ENCODE peak calls at places on chromosome 13, in nine cellular contexts. I is kidney epithelial cell; L is neural progenitor cell; O is CD4-positive, alpha-beta T cell; J is B cell; B is dorsolateral prefrontal cortex; H is nephron progenitor cell; W is fibroblast of lung; A is PC-3. Q is an unnamed sample.

GRCh38 chr13:29619995-29620394 is 24.5 kb upstream of the SLC7A1 start:
- DNase-seq in I (no peak), L (no peak), O (no peak), J (no peak), B (no peak), H (no peak), W (peak; percentile 71), A (no peak), Q (no peak)

GRCh38 chr13:27219611-27220010 is 31.7 kb upstream of the RPL21 start:
- DNase-seq in I (no peak), L (no peak), O (no peak), J (no peak), B (no peak), H (no peak), W (no peak), A (no peak), Q (no peak)

GRCh38 chr13:50485979-50486935 is 357.2 kb downstream of the DLEU7 start:
- DNase-seq in I (no peak), L (no peak), O (no peak), J (no peak), B (no peak), H (no peak), W (peak; percentile 44), A (no peak), Q (no peak)

GRCh38 chr13:33006646-33007045 is 9.6 kb upstream of the KL start:
- DNase-seq in I (no peak), L (peak; percentile 51), O (no peak), J (no peak), B (no peak), H (no peak), W (peak; percentile 86), A (no peak), Q (no peak)

GRCh38 chr13:103351035-103351828 is 285.0 kb upstream of the SLC10A2 start:
- DNase-seq in I (peak; percentile 51), L (peak; percentile 4), O (no peak), J (no peak), B (no peak), H (peak; percentile 12), W (peak; percentile 75), A (peak; percentile 59), Q (no peak)

GRCh38 chr13:23616228-23616627 is 46.0 kb downstream of the TNFRSF19 start:
- DNase-seq in I (no peak), L (no peak), O (no peak), J (no peak), B (no peak), H (no peak), W (no peak), A (no peak), Q (no peak)

GRCh38 chr13:33092422-33092987 is 76.3 kb downstream of the KL start:
- DNase-seq in I (no peak), L (no peak), O (no peak), J (no peak), B (no peak), H (no peak), W (no peak), A (no peak), Q (no peak)

GRCh38 chr13:35817642-35818576 is 313.3 kb downstream of the DCLK1 start:
- DNase-seq in I (no peak), L (no peak), O (no peak), J (no peak), B (no peak), H (no peak), W (no peak), A (no peak), Q (no peak)

GRCh38 chr13:89568746-89569145 is 1778.7 kb upstream of the MIR17HG start:
- DNase-seq in I (no peak), L (no peak), O (no peak), J (no peak), B (no peak), H (no peak), W (no peak), A (no peak), Q (no peak)

DNA sequence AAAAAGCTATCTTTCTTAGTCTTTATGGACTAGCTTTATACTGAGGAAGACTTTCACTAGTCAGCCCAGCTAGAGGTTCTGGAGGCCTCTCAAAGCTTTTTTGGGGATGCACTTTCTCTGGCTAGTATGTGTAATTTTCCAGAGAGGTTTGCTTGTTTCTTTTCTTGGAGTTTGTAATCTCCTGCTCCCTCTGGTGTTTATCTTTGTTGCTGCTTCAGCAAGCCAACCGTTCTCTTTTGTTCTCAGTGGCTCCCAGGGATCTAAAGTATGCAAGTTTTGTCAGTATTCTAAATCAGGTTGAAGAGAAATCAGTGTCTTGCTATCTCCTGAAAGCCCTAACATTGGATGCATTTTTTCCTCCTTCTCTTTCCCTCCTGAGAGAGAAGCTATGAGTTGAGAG is 121.1 kb upstream of the MYO16 start:
- DNase-seq in I (no peak), L (peak; percentile 77), O (no peak), J (no peak), B (no peak), H (no peak), W (peak; percentile 23), A (peak; percentile 15), Q (no peak)
- TF ChIP-seq CTCF in I (peak; percentile 61), L (peak; percentile 72), O (peak; percentile 48), J (no peak), B (peak; percentile 31), H (peak; percentile 40), W (peak; percentile 52), A (peak; percentile 50), Q (no peak)

GRCh38 chr13:46146898-46147297 is 35.1 kb downstream of the LCP1 start:
- DNase-seq in I (no peak), L (peak; percentile 41), O (no peak), J (no peak), B (peak; percentile 17), H (peak; percentile 32), W (no peak), A (no peak), Q (no peak)
- TF ChIP-seq CTCF in I (peak; percentile 35), L (peak; percentile 46), O (peak; percentile 22), J (no peak), B (peak; percentile 58), H (peak; percentile 17), W (peak; percentile 48), A (peak; percentile 11), Q (no peak)

GRCh38 chr13:52615817-52616216 is 26.4 kb upstream of the HNRNPA1L2 start:
- DNase-seq in I (no peak), L (no peak), O (no peak), J (peak; percentile 12), B (no peak), H (no peak), W (no peak), A (no peak), Q (peak; percentile 26)

GRCh38 chr13:52615134-52615801 is 27.0 kb upstream of the HNRNPA1L2 start:
- DNase-seq in I (no peak), L (no peak), O (no peak), J (no peak), B (no peak), H (no peak), W (no peak), A (no peak), Q (no peak)

DNA sequence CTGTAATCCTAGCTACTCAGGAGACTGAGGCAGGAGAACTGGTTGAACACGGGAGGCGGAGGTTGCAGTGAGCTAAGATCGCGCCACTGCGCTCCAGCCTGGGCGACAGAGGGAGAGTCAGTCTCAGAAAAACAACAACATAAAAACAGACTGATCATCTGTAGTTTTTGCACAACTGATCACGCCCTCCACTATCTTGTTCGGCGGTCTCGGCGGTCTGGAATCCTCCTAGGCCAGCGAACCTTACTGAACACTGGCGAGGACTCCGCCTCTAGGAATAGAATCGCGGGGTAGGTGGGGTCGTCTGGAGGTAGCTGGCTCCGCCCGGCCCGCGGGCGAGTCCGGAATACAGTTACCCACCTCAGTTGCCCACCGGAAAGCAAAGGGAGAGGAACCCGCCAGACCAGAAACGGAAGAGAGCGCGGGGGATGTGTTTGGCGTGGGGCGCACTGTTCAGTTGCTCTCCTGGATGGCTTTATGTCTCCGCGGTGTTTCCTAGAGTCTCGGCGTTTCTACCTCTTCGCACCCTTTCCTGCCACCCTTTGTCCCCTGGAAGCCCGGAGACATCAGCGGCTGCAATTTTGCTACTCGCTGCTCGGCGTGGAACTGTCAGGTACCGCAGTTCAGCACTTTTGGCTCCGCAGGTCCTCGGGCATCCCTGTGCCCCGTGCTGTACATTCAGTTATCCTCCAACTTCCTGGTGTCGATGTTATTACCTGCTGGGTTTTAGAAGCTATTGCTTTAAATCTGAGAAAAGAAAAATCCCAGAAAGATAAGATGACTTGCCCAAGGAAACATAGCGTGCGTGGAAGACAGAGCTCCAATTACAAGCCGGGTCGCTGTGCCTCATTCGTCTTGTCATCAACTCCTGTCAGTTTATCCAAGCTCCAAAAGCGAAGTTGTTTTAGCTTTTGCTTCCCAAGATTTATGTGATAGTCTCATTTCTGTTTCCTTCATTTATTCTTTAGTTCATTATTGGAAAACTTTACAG is 24.9 kb upstream of the HNRNPA1L2 start:
- DNase-seq in I (peak; percentile 53), L (peak; percentile 87), O (peak; percentile 78), J (peak; percentile 86), B (peak; percentile 76), H (peak; percentile 79), W (peak; percentile 84), A (peak; percentile 81), Q (peak; percentile 90)
- TF ChIP-seq CTCF in I (no peak), L (no peak), O (no peak), J (no peak), B (no peak), H (no peak), W (no peak), A (no peak), Q (no peak)

GRCh38 chr13:77492982-77493381 is 42.5 kb upstream of the SCEL start:
- DNase-seq in I (no peak), L (no peak), O (no peak), J (peak; percentile 37), B (no peak), H (no peak), W (peak; percentile 46), A (peak; percentile 69), Q (peak; percentile 28)
- TF ChIP-seq CTCF in I (peak; percentile 64), L (peak; percentile 24), O (peak; percentile 25), J (peak; percentile 61), B (peak; percentile 61), H (no peak), W (peak; percentile 58), A (peak; percentile 82), Q (peak; percentile 49)

GRCh38 chr13:94710881-94711560 is 1.3 kb downstream of the SOX21 start:
- DNase-seq in I (no peak), L (peak; percentile 77), O (no peak), J (no peak), B (no peak), H (peak; percentile 60), W (no peak), A (peak; percentile 59), Q (peak; percentile 27)
- TF ChIP-seq CTCF in I (no peak), L (peak; percentile 35), O (no peak), J (no peak), B (peak; percentile 24), H (no peak), W (no peak), A (peak; percentile 28), Q (no peak)